ENCODE peak calls at places on chromosome 4, in seven cellular contexts. One of them, this sample, is unnamed.

GRCh38 chr4:75968084-75968483 is 22.7 kb downstream of the SDAD1 start:
- DNase-seq in IMR-90: no peak
- DNase-seq in H9: no peak
- DNase-seq in H1: no peak
- DNase-seq in neuronal stem cell: no peak
- DNase-seq in mesendoderm: no peak
- DNase-seq in trophoblast cell: no peak
- DNase-seq in this sample: no peak

GRCh38 chr4:153152453-153153338 is 51.5 kb upstream of the TRIM2 start:
- DNase-seq in trophoblast cell: peak
- DNase-seq in mesendoderm: peak
- DNase-seq in H1: no peak
- DNase-seq in H9: no peak
- DNase-seq in IMR-90: peak
- DNase-seq in neuronal stem cell: peak
- DNase-seq in this sample: peak

GRCh38 chr4:94995684-94996394 is 238.1 kb downstream of the BMPR1B start:
- DNase-seq in H1: peak
- DNase-seq in mesendoderm: peak
- DNase-seq in IMR-90: peak
- DNase-seq in neuronal stem cell: peak
- DNase-seq in trophoblast cell: no peak
- DNase-seq in H9: peak
- DNase-seq in this sample: peak

GRCh38 chr4:13476152-13476551 is 8.0 kb downstream of the RAB28 start:
- DNase-seq in IMR-90: no peak
- DNase-seq in neuronal stem cell: no peak
- DNase-seq in trophoblast cell: no peak
- DNase-seq in mesendoderm: no peak
- DNase-seq in H1: no peak
- DNase-seq in H9: no peak
- DNase-seq in this sample: no peak

GRCh38 chr4:100511906-100512305 is 5.9 kb downstream of the EMCN start:
- DNase-seq in H9: no peak
- DNase-seq in H1: no peak
- DNase-seq in IMR-90: no peak
- DNase-seq in mesendoderm: peak
- DNase-seq in neuronal stem cell: no peak
- DNase-seq in trophoblast cell: no peak
- DNase-seq in this sample: peak

GRCh38 chr4:72505314-72505744 is 63.7 kb downstream of the ADAMTS3 start:
- DNase-seq in H9: peak
- DNase-seq in mesendoderm: peak
- DNase-seq in H1: no peak
- DNase-seq in trophoblast cell: peak
- DNase-seq in IMR-90: peak
- DNase-seq in neuronal stem cell: peak
- DNase-seq in this sample: peak

GRCh38 chr4:10276152-10276551 is 159.6 kb upstream of the WDR1 start:
- DNase-seq in trophoblast cell: no peak
- DNase-seq in H9: no peak
- DNase-seq in mesendoderm: no peak
- DNase-seq in H1: no peak
- DNase-seq in IMR-90: no peak
- DNase-seq in neuronal stem cell: no peak
- DNase-seq in this sample: no peak

GRCh38 chr4:41661447-41662076 is 87.0 kb downstream of the PHOX2B start:
- DNase-seq in neuronal stem cell: peak
- DNase-seq in IMR-90: peak
- DNase-seq in trophoblast cell: peak
- DNase-seq in H1: no peak
- DNase-seq in H9: peak
- DNase-seq in mesendoderm: peak
- DNase-seq in this sample: peak

GRCh38 chr4:18722748-18723191 is 701.2 kb upstream of the LCORL start:
- DNase-seq in H9: no peak
- DNase-seq in IMR-90: no peak
- DNase-seq in mesendoderm: peak
- DNase-seq in H1: no peak
- DNase-seq in neuronal stem cell: peak
- DNase-seq in trophoblast cell: no peak
- DNase-seq in this sample: no peak

GRCh38 chr4:2931765-2932560 is 31.2 kb downstream of the NOP14 start:
- DNase-seq in mesendoderm: no peak
- DNase-seq in trophoblast cell: no peak
- DNase-seq in H1: no peak
- DNase-seq in H9: peak
- DNase-seq in neuronal stem cell: no peak
- DNase-seq in IMR-90: no peak
- DNase-seq in this sample: no peak

GRCh38 chr4:130432289-130432688 is 1336.3 kb downstream of the C4orf33 start:
- DNase-seq in H1: no peak
- DNase-seq in IMR-90: no peak
- DNase-seq in mesendoderm: no peak
- DNase-seq in trophoblast cell: no peak
- DNase-seq in H9: no peak
- DNase-seq in neuronal stem cell: no peak
- DNase-seq in this sample: no peak

GRCh38 chr4:41366911-41367517 is 110.3 kb downstream of the UCHL1 start:
- DNase-seq in IMR-90: no peak
- DNase-seq in H9: no peak
- DNase-seq in neuronal stem cell: no peak
- DNase-seq in trophoblast cell: no peak
- DNase-seq in mesendoderm: no peak
- DNase-seq in H1: no peak
- DNase-seq in this sample: no peak

GRCh38 chr4:75844151-75844662 is 58.0 kb downstream of the PPEF2 start:
- DNase-seq in IMR-90: peak
- DNase-seq in mesendoderm: no peak
- DNase-seq in H1: no peak
- DNase-seq in trophoblast cell: no peak
- DNase-seq in neuronal stem cell: no peak
- DNase-seq in H9: no peak
- DNase-seq in this sample: peak

GRCh38 chr4:184599492-184600135 is 49.6 kb downstream of the CASP3 start:
- DNase-seq in H9: no peak
- DNase-seq in IMR-90: peak
- DNase-seq in mesendoderm: no peak
- DNase-seq in trophoblast cell: no peak
- DNase-seq in H1: no peak
- DNase-seq in neuronal stem cell: no peak
- DNase-seq in this sample: peak

GRCh38 chr4:176988226-176988625 is 195.5 kb upstream of the VEGFC start:
- DNase-seq in H9: no peak
- DNase-seq in neuronal stem cell: no peak
- DNase-seq in mesendoderm: peak
- DNase-seq in H1: no peak
- DNase-seq in IMR-90: peak
- DNase-seq in trophoblast cell: no peak
- DNase-seq in this sample: peak

GRCh38 chr4:17027495-17027894 is 129.1 kb upstream of the LDB2 start:
- DNase-seq in IMR-90: peak
- DNase-seq in mesendoderm: no peak
- DNase-seq in H9: no peak
- DNase-seq in trophoblast cell: no peak
- DNase-seq in neuronal stem cell: no peak
- DNase-seq in H1: no peak
- DNase-seq in this sample: peak

GRCh38 chr4:24995346-24995745 is 35.4 kb downstream of the LGI2 start:
- DNase-seq in H1: no peak
- DNase-seq in IMR-90: no peak
- DNase-seq in neuronal stem cell: no peak
- DNase-seq in H9: no peak
- DNase-seq in mesendoderm: no peak
- DNase-seq in trophoblast cell: no peak
- DNase-seq in this sample: no peak

GRCh38 chr4:26235500-26235899 is 85.3 kb upstream of the RBPJ start:
- DNase-seq in H1: no peak
- DNase-seq in mesendoderm: peak
- DNase-seq in trophoblast cell: no peak
- DNase-seq in IMR-90: peak
- DNase-seq in neuronal stem cell: no peak
- DNase-seq in H9: no peak
- DNase-seq in this sample: peak

GRCh38 chr4:86961605-86962295 is 26.9 kb downstream of the AFF1 start:
- DNase-seq in trophoblast cell: no peak
- DNase-seq in H1: no peak
- DNase-seq in mesendoderm: no peak
- DNase-seq in H9: no peak
- DNase-seq in IMR-90: peak
- DNase-seq in neuronal stem cell: no peak
- DNase-seq in this sample: peak

GRCh38 chr4:133156096-133156495 is 7.0 kb downstream of the PCDH10 start:
- DNase-seq in IMR-90: no peak
- DNase-seq in trophoblast cell: no peak
- DNase-seq in H1: no peak
- DNase-seq in H9: no peak
- DNase-seq in mesendoderm: peak
- DNase-seq in neuronal stem cell: no peak
- DNase-seq in this sample: peak

GRCh38 chr4:47427936-47428335 is 35.6 kb downstream of the COMMD8 start:
- DNase-seq in mesendoderm: no peak
- DNase-seq in trophoblast cell: no peak
- DNase-seq in H9: no peak
- DNase-seq in IMR-90: no peak
- DNase-seq in H1: no peak
- DNase-seq in neuronal stem cell: no peak
- DNase-seq in this sample: no peak

GRCh38 chr4:143215873-143216272 is 31.2 kb downstream of the USP38 start:
- DNase-seq in H9: no peak
- DNase-seq in trophoblast cell: peak
- DNase-seq in neuronal stem cell: no peak
- DNase-seq in mesendoderm: no peak
- DNase-seq in H1: no peak
- DNase-seq in IMR-90: peak
- DNase-seq in this sample: peak

DNA sequence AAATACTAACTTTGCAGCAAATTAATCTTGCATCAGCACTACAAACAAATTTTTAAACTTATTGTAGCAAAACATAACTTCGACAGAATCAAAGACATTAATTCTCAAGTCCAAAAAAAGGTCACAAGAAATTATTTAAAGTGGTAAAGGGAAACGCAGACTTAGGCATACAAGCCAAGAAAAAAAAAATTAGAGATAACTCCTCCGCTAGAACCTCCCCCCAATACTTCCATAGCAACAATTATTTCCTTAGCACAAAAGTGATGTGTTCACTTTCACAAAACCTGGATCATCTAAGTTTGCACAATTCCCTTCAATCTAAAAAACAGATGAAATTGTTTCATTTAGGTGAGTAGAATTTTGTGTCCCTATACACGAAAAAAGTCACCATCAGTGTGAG is 1.1 kb downstream of the LRBA start:
- DNase-seq in mesendoderm: no peak
- DNase-seq in H9: no peak
- DNase-seq in trophoblast cell: no peak
- DNase-seq in H1: no peak
- DNase-seq in neuronal stem cell: no peak
- DNase-seq in IMR-90: no peak
- DNase-seq in this sample: no peak
- H2BK5ac ChIP-seq in mesendoderm: no peak
- H2BK5ac ChIP-seq in H9: no peak
- H2BK5ac ChIP-seq in trophoblast cell: no peak
- H2BK5ac ChIP-seq in H1: no peak
- H2BK5ac ChIP-seq in neuronal stem cell: no peak
- H2BK5ac ChIP-seq in IMR-90: no peak
- H2BK5ac ChIP-seq in this sample: no peak

GRCh38 chr4:54256491-54257167 is 27.5 kb downstream of the PDGFRA start:
- DNase-seq in neuronal stem cell: no peak
- DNase-seq in H1: no peak
- DNase-seq in trophoblast cell: peak
- DNase-seq in H9: no peak
- DNase-seq in IMR-90: no peak
- DNase-seq in mesendoderm: no peak
- DNase-seq in this sample: no peak

GRCh38 chr4:54254915-54255246 is 25.8 kb downstream of the PDGFRA start:
- DNase-seq in H9: no peak
- DNase-seq in H1: no peak
- DNase-seq in neuronal stem cell: no peak
- DNase-seq in mesendoderm: no peak
- DNase-seq in IMR-90: no peak
- DNase-seq in trophoblast cell: no peak
- DNase-seq in this sample: peak

GRCh38 chr4:54255881-54256280 is 26.8 kb downstream of the PDGFRA start:
- DNase-seq in H1: no peak
- DNase-seq in H9: no peak
- DNase-seq in IMR-90: peak
- DNase-seq in mesendoderm: peak
- DNase-seq in trophoblast cell: peak
- DNase-seq in neuronal stem cell: no peak
- DNase-seq in this sample: peak

DNA sequence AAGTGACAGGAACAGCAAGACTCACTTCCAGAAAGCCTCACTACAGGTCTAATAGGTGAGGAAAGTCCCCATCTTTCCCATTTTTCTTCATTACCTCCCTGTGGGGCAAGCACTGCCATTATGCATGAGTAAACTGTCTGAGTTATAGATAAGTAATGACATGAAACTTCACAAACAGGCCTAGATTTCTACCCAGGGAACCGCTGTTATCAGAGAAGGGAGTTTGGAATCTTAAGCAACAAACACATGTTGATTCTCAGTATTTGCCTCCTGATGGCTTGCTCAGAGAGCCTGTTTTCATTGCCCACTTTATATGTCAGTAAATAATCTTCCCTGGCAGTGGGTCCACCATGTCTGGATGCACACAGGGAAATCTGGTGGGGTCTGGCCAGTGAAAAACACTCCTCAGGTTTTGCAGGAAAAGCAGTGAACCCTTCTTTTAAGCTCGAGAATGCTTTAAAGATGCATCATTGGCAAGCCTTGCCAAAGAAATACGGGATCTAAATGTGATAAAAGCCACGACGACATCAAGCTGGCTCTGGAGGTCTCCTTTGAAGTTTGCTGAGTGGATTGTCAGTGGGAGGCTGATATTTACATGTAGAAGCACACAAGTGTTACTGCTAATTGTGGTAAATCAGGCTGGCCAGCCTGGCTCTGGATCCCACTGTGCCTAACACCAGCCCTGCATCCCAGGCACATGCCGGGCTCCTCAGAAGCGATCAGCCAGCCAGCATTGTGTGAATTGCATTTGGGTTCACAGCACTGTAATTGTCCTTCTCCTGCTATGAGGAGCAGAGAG is 25.2 kb downstream of the PDGFRA start:
- DNase-seq in mesendoderm: peak
- DNase-seq in trophoblast cell: no peak
- DNase-seq in IMR-90: peak
- DNase-seq in H1: no peak
- DNase-seq in H9: no peak
- DNase-seq in neuronal stem cell: no peak
- DNase-seq in this sample: no peak
- H2BK5ac ChIP-seq in mesendoderm: no peak
- H2BK5ac ChIP-seq in trophoblast cell: no peak
- H2BK5ac ChIP-seq in IMR-90: peak
- H2BK5ac ChIP-seq in H1: no peak
- H2BK5ac ChIP-seq in H9: no peak
- H2BK5ac ChIP-seq in neuronal stem cell: no peak
- H2BK5ac ChIP-seq in this sample: no peak

GRCh38 chr4:89109841-89110540 is 1.3 kb upstream of the TIGD2 start:
- DNase-seq in H9: no peak
- DNase-seq in trophoblast cell: peak
- DNase-seq in H1: no peak
- DNase-seq in IMR-90: no peak
- DNase-seq in mesendoderm: peak
- DNase-seq in neuronal stem cell: no peak
- DNase-seq in this sample: no peak
- H2BK5ac ChIP-seq in H9: no peak
- H2BK5ac ChIP-seq in trophoblast cell: no peak
- H2BK5ac ChIP-seq in H1: no peak
- H2BK5ac ChIP-seq in IMR-90: no peak
- H2BK5ac ChIP-seq in mesendoderm: no peak
- H2BK5ac ChIP-seq in neuronal stem cell: no peak
- H2BK5ac ChIP-seq in this sample: no peak

GRCh38 chr4:186166852-186167512 is 24.4 kb upstream of the CYP4V2 start:
- DNase-seq in trophoblast cell: no peak
- DNase-seq in IMR-90: no peak
- DNase-seq in mesendoderm: no peak
- DNase-seq in H9: no peak
- DNase-seq in neuronal stem cell: no peak
- DNase-seq in H1: no peak
- DNase-seq in this sample: no peak
- H2BK5ac ChIP-seq in trophoblast cell: no peak
- H2BK5ac ChIP-seq in IMR-90: no peak
- H2BK5ac ChIP-seq in mesendoderm: no peak
- H2BK5ac ChIP-seq in H9: no peak
- H2BK5ac ChIP-seq in neuronal stem cell: no peak
- H2BK5ac ChIP-seq in H1: no peak
- H2BK5ac ChIP-seq in this sample: no peak